ENCODE peak calls at places on chromosomes 6 and 20, in nine cellular contexts. W, S, H, L, X, J, Z, G and M are unnamed samples.

GRCh38 chr6:33696538-33697518 is 14.7 kb downstream of the UQCC2 start:
- DNase-seq in Z (no peak), S (no peak), W (peak), G (no peak), J (peak), X (peak), L (peak), H (peak), M (peak)

GRCh38 chr6:99432877-99433276 is 7.8 kb upstream of the PNISR start:
- DNase-seq in L (no peak), X (no peak), Z (no peak), W (no peak), S (no peak), G (no peak), H (no peak), J (no peak), M (no peak)

GRCh38 chr6:84052204-84052882 is 18.8 kb downstream of the MRAP2 start:
- DNase-seq in X (no peak), L (peak), W (peak), S (peak), H (no peak), Z (peak), J (no peak), G (no peak), M (peak)

GRCh38 chr6:147077251-147077650 is 127.0 kb upstream of the STXBP5 start:
- DNase-seq in Z (peak), H (no peak), J (peak), G (peak), S (no peak), X (peak), W (no peak), L (no peak), M (no peak)

GRCh38 chr6:121055572-121056163 is 278.6 kb downstream of the TBC1D32 start:
- DNase-seq in S (peak), L (peak), G (no peak), J (no peak), W (no peak), Z (no peak), X (peak), H (no peak), M (no peak)

GRCh38 chr6:131555992-131556391 is 17.0 kb upstream of the ARG1 start:
- DNase-seq in G (no peak), J (no peak), X (no peak), W (no peak), L (no peak), Z (no peak), S (peak), H (no peak), M (no peak)

GRCh38 chr6:83221886-83222479 is 28.8 kb downstream of the RWDD2A start:
- DNase-seq in X (no peak), L (peak), S (peak), J (no peak), G (no peak), H (no peak), W (no peak), Z (no peak), M (no peak)

GRCh38 chr6:17585766-17586502 is 14.2 kb upstream of the FAM8A1 start:
- DNase-seq in L (no peak), Z (no peak), S (peak), J (peak), H (no peak), W (no peak), X (peak), G (no peak), M (peak)

GRCh38 chr6:30508890-30509736 is 19.8 kb downstream of the HLA-E start:
- DNase-seq in X (no peak), S (no peak), W (no peak), L (peak), Z (no peak), H (no peak), G (no peak), J (no peak), M (peak)

GRCh38 chr6:153193176-153193885 is 62.2 kb upstream of the RGS17 start:
- DNase-seq in W (no peak), Z (no peak), J (no peak), G (no peak), S (no peak), X (no peak), H (no peak), L (no peak), M (no peak)

GRCh38 chr6:163741743-163742363 is 327.3 kb downstream of the QKI start:
- DNase-seq in W (no peak), G (no peak), Z (no peak), S (no peak), L (no peak), J (no peak), X (no peak), H (no peak), M (no peak)

GRCh38 chr6:81228912-81229540 is 523.5 kb downstream of the TENT5A start:
- DNase-seq in H (no peak), W (no peak), Z (no peak), S (no peak), X (no peak), L (peak), J (no peak), G (no peak), M (no peak)

GRCh38 chr6:129195666-129196065 is 312.7 kb downstream of the LAMA2 start:
- DNase-seq in X (no peak), W (no peak), S (no peak), J (no peak), G (no peak), H (no peak), Z (no peak), L (no peak), M (no peak)

GRCh38 chr20:22339091-22339881 is 245.1 kb downstream of the FOXA2 start:
- DNase-seq in G (no peak), X (peak), J (peak), W (no peak), Z (no peak), S (peak), H (no peak), L (peak), M (peak)

GRCh38 chr6:130050230-130050629 is 31.8 kb downstream of the L3MBTL3 start:
- DNase-seq in G (no peak), X (no peak), H (no peak), S (no peak), W (no peak), J (no peak), Z (no peak), L (peak), M (no peak)

GRCh38 chr20:38034961-38035360 is 1.4 kb downstream of the RPRD1B start:
- DNase-seq in J (no peak), Z (no peak), H (no peak), X (no peak), G (no peak), S (no peak), W (no peak), L (no peak), M (no peak)

GRCh38 chr6:6712979-6713514 is 124.5 kb downstream of the LY86 start:
- DNase-seq in W (no peak), Z (no peak), H (no peak), X (no peak), S (no peak), G (peak), J (no peak), L (no peak), M (no peak)

GRCh38 chr20:16111132-16111852 is 462.0 kb downstream of the KIF16B start:
- DNase-seq in L (no peak), H (no peak), J (no peak), S (no peak), G (no peak), Z (no peak), X (no peak), W (no peak), M (no peak)

GRCh38 chr6:141607956-141608355 is 524.8 kb upstream of the GJE1 start:
- DNase-seq in L (peak), G (no peak), H (no peak), W (peak), S (no peak), J (no peak), Z (no peak), X (no peak), M (no peak)

GRCh38 chr20:21323640-21324039 is 20.5 kb downstream of the XRN2 start:
- DNase-seq in G (no peak), J (no peak), S (peak), H (no peak), X (peak), Z (no peak), L (peak), W (no peak), M (no peak)

GRCh38 chr6:50936277-50936681 is 117.6 kb downstream of the TFAP2B start:
- DNase-seq in G (no peak), S (no peak), H (no peak), X (no peak), L (no peak), Z (peak), J (no peak), W (no peak), M (no peak)

GRCh38 chr6:156809034-156809433 is 31.9 kb downstream of the ARID1B start:
- DNase-seq in J (no peak), Z (no peak), H (no peak), L (peak), W (no peak), G (no peak), X (no peak), S (no peak), M (peak)

GRCh38 chr20:2840967-2841531 is 504 bp downstream of the VPS16 start:
- DNase-seq in L (peak), G (peak), H (peak), J (peak), Z (no peak), X (no peak), W (peak), S (peak), M (peak)

GRCh38 chr6:22764521-22764920 is 195.2 kb downstream of the HDGFL1 start:
- DNase-seq in L (peak), W (no peak), J (no peak), Z (no peak), H (no peak), G (no peak), S (no peak), X (peak), M (no peak)

GRCh38 chr6:22770042-22770441 is 200.7 kb downstream of the HDGFL1 start:
- DNase-seq in X (no peak), J (no peak), H (no peak), L (no peak), G (no peak), Z (no peak), S (no peak), W (no peak), M (no peak)

GRCh38 chr6:22765015-22765414 is 195.6 kb downstream of the HDGFL1 start:
- DNase-seq in W (no peak), Z (no peak), H (no peak), J (no peak), S (no peak), G (no peak), L (peak), X (no peak), M (no peak)

GRCh38 chr6:22766979-22767378 is 197.6 kb downstream of the HDGFL1 start:
- DNase-seq in Z (no peak), S (no peak), W (no peak), X (no peak), G (no peak), J (no peak), L (no peak), H (no peak), M (no peak)
- TF ChIP-seq CTCF in Z (no peak), S (no peak), W (no peak), X (no peak), G (no peak), J (no peak), L (no peak), H (no peak), M (no peak)

GRCh38 chr6:149033454-149034241 is 283.9 kb upstream of the TAB2 start:
- DNase-seq in S (no peak), Z (no peak), J (no peak), G (no peak), W (no peak), H (no peak), L (no peak), X (no peak), M (no peak)
- H3K4me3 ChIP-seq in S (no peak), Z (no peak), J (no peak), G (no peak), W (no peak), H (no peak), L (no peak), X (no peak), M (no peak)

GRCh38 chr20:8200220-8200619 is 68.2 kb downstream of the PLCB1 start:
- DNase-seq in J (no peak), X (no peak), G (no peak), S (no peak), L (no peak), W (no peak), Z (no peak), H (no peak), M (no peak)

GRCh38 chr20:8209061-8209460 is 77.0 kb downstream of the PLCB1 start:
- DNase-seq in H (no peak), W (no peak), L (no peak), S (no peak), X (no peak), Z (no peak), J (no peak), G (no peak), M (no peak)

GRCh38 chr20:8205996-8206395 is 73.9 kb downstream of the PLCB1 start:
- DNase-seq in W (no peak), X (no peak), L (no peak), H (no peak), J (no peak), Z (no peak), G (no peak), S (no peak), M (no peak)

GRCh38 chr20:8203366-8203765 is 71.3 kb downstream of the PLCB1 start:
- DNase-seq in H (no peak), J (no peak), L (no peak), Z (no peak), X (no peak), G (no peak), W (no peak), S (no peak), M (no peak)
- TF ChIP-seq CTCF in H (no peak), J (no peak), L (no peak), Z (no peak), X (no peak), G (no peak), W (no peak), S (no peak), M (no peak)

DNA sequence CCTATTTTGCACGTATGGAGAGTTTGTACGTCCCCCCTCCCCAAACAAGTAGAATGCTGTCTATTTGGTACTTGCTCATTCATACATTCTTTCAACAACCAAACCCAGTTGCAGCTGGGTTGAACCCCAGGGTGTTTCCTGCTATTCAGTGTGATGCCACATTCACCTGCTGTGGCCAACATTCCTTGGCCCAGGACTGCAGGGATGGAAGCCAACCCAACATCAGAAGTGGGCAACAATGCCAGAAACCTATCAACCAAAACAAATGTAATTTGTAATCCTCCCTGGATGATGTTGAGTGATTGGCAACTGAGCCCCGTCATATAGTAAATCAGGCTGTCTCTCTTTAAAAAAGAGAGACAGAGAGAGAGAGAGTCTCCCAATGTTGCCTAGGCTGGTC is 8.9 kb downstream of the NT5E start:
- DNase-seq in H (no peak), L (no peak), W (no peak), Z (no peak), G (no peak), X (no peak), J (no peak), S (no peak), M (peak)
- H3K4me3 ChIP-seq in H (no peak), L (no peak), W (no peak), Z (no peak), G (no peak), X (no peak), J (no peak), S (no peak), M (no peak)

GRCh38 chr6:133951881-133952814 is 876 bp upstream of the TBPL1 start:
- DNase-seq in J (peak), H (peak), Z (peak), W (peak), G (peak), S (peak), X (no peak), L (peak), M (peak)
- TF ChIP-seq CTCF in J (peak), H (no peak), Z (peak), W (peak), G (peak), S (peak), X (no peak), L (peak), M (peak)

DNA sequence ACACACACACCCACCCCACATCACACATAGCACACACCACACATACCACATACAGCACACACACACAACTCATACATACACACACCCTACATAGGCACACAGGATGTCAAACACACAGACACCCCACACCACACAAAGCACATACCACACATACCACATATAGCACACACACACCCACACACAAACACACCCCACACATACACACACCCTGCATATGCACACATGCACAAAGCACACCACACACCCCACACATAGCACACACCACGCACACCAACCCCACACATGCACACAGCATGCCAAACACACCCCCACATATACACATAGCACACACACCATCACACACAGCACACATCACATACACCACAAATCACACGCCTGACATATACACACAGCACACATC is 79.1 kb downstream of the RAMACL start:
- DNase-seq in J (no peak), W (no peak), X (no peak), Z (no peak), H (no peak), G (no peak), S (no peak), L (no peak), M (no peak)
- H3K4me3 ChIP-seq in J (no peak), W (no peak), X (no peak), Z (no peak), H (no peak), G (no peak), S (no peak), L (no peak), M (no peak)